ENCODE peak calls at places on chromosomes 2 and 18, in nine cellular contexts. One of them, this sample, is unnamed. For H3K4me1, the result is how much of the 10 kb centered on the place peaks cover.

GRCh38 chr2:74374509-74375205 is 5.5 kb downstream of the DCTN1 start:
- DNase-seq in GM23338: peak
- DNase-seq in mesendoderm: peak
- DNase-seq in HCT116: no peak
- DNase-seq in uterus: peak
- DNase-seq in transverse colon: peak
- DNase-seq in psoas muscle: peak
- DNase-seq in effector memory CD4-positive, alpha-beta T cell: no peak
- DNase-seq in small intestine: peak
- DNase-seq in this sample: no peak

GRCh38 chr2:127700527-127701192 is 637 bp upstream of the SFT2D3 start:
- DNase-seq in GM23338: peak
- DNase-seq in mesendoderm: peak
- DNase-seq in HCT116: peak
- DNase-seq in uterus: no peak
- DNase-seq in transverse colon: peak
- DNase-seq in psoas muscle: peak
- DNase-seq in effector memory CD4-positive, alpha-beta T cell: no peak
- DNase-seq in small intestine: peak
- DNase-seq in this sample: no peak

GRCh38 chr2:172698041-172698863 is 37.4 kb upstream of the RAPGEF4 start:
- DNase-seq in GM23338: no peak
- DNase-seq in mesendoderm: peak
- DNase-seq in HCT116: peak
- DNase-seq in uterus: no peak
- DNase-seq in transverse colon: no peak
- DNase-seq in psoas muscle: no peak
- DNase-seq in effector memory CD4-positive, alpha-beta T cell: no peak
- DNase-seq in small intestine: peak
- DNase-seq in this sample: no peak

GRCh38 chr18:54983041-54983686 is 23.9 kb upstream of the CCDC68 start:
- DNase-seq in GM23338: peak
- DNase-seq in mesendoderm: peak
- DNase-seq in HCT116: peak
- DNase-seq in uterus: no peak
- DNase-seq in transverse colon: no peak
- DNase-seq in psoas muscle: no peak
- DNase-seq in effector memory CD4-positive, alpha-beta T cell: no peak
- DNase-seq in small intestine: peak
- DNase-seq in this sample: no peak

GRCh38 chr18:34709631-34710429 is at the start of gene DTNA:
- DNase-seq in GM23338: peak
- DNase-seq in mesendoderm: peak
- DNase-seq in HCT116: no peak
- DNase-seq in uterus: no peak
- DNase-seq in transverse colon: no peak
- DNase-seq in psoas muscle: no peak
- DNase-seq in effector memory CD4-positive, alpha-beta T cell: no peak
- DNase-seq in small intestine: peak
- DNase-seq in this sample: no peak

GRCh38 chr2:175686002-175686401 is 316.1 kb downstream of the LNPK start:
- DNase-seq in GM23338: no peak
- DNase-seq in mesendoderm: no peak
- DNase-seq in HCT116: no peak
- DNase-seq in uterus: no peak
- DNase-seq in transverse colon: no peak
- DNase-seq in psoas muscle: no peak
- DNase-seq in effector memory CD4-positive, alpha-beta T cell: no peak
- DNase-seq in small intestine: no peak
- DNase-seq in this sample: no peak

GRCh38 chr2:200455958-200456421 is 53.9 kb downstream of the KCTD18 start:
- DNase-seq in GM23338: no peak
- DNase-seq in mesendoderm: no peak
- DNase-seq in HCT116: no peak
- DNase-seq in uterus: no peak
- DNase-seq in transverse colon: no peak
- DNase-seq in psoas muscle: no peak
- DNase-seq in effector memory CD4-positive, alpha-beta T cell: no peak
- DNase-seq in small intestine: no peak
- DNase-seq in this sample: no peak

GRCh38 chr2:33011941-33012340 is 65.2 kb downstream of the LTBP1 start:
- DNase-seq in GM23338: no peak
- DNase-seq in mesendoderm: peak
- DNase-seq in HCT116: no peak
- DNase-seq in uterus: no peak
- DNase-seq in transverse colon: no peak
- DNase-seq in psoas muscle: no peak
- DNase-seq in effector memory CD4-positive, alpha-beta T cell: no peak
- DNase-seq in small intestine: no peak
- DNase-seq in this sample: no peak

GRCh38 chr2:122868626-122869275 is 1113.3 kb downstream of the TSN start:
- DNase-seq in GM23338: no peak
- DNase-seq in mesendoderm: no peak
- DNase-seq in HCT116: no peak
- DNase-seq in uterus: no peak
- DNase-seq in transverse colon: no peak
- DNase-seq in psoas muscle: no peak
- DNase-seq in effector memory CD4-positive, alpha-beta T cell: no peak
- DNase-seq in small intestine: no peak
- DNase-seq in this sample: no peak

GRCh38 chr18:46148810-46149209 is 44.6 kb downstream of the HAUS1 start:
- DNase-seq in GM23338: peak
- DNase-seq in mesendoderm: peak
- DNase-seq in HCT116: no peak
- DNase-seq in uterus: peak
- DNase-seq in transverse colon: peak
- DNase-seq in psoas muscle: no peak
- DNase-seq in effector memory CD4-positive, alpha-beta T cell: peak
- DNase-seq in small intestine: peak
- DNase-seq in this sample: peak

GRCh38 chr2:62116983-62117382 is 78.9 kb upstream of the B3GNT2 start:
- DNase-seq in GM23338: no peak
- DNase-seq in mesendoderm: no peak
- DNase-seq in HCT116: no peak
- DNase-seq in uterus: no peak
- DNase-seq in transverse colon: no peak
- DNase-seq in psoas muscle: no peak
- DNase-seq in effector memory CD4-positive, alpha-beta T cell: no peak
- DNase-seq in small intestine: no peak
- DNase-seq in this sample: no peak

GRCh38 chr2:145411493-145411892 is 891.6 kb upstream of the ZEB2 start:
- DNase-seq in GM23338: no peak
- DNase-seq in mesendoderm: no peak
- DNase-seq in HCT116: no peak
- DNase-seq in uterus: no peak
- DNase-seq in transverse colon: no peak
- DNase-seq in psoas muscle: no peak
- DNase-seq in effector memory CD4-positive, alpha-beta T cell: no peak
- DNase-seq in small intestine: no peak
- DNase-seq in this sample: no peak

GRCh38 chr18:52152036-52152435 is 188.0 kb upstream of the DCC start:
- DNase-seq in GM23338: no peak
- DNase-seq in mesendoderm: no peak
- DNase-seq in HCT116: no peak
- DNase-seq in uterus: no peak
- DNase-seq in transverse colon: no peak
- DNase-seq in psoas muscle: no peak
- DNase-seq in effector memory CD4-positive, alpha-beta T cell: no peak
- DNase-seq in small intestine: no peak
- DNase-seq in this sample: no peak

GRCh38 chr2:78290581-78291214 is 734.8 kb upstream of the REG3G start:
- DNase-seq in GM23338: no peak
- DNase-seq in mesendoderm: no peak
- DNase-seq in HCT116: no peak
- DNase-seq in uterus: no peak
- DNase-seq in transverse colon: no peak
- DNase-seq in psoas muscle: no peak
- DNase-seq in effector memory CD4-positive, alpha-beta T cell: no peak
- DNase-seq in small intestine: no peak
- DNase-seq in this sample: no peak

GRCh38 chr2:240182476-240182875 is 42.0 kb upstream of the OTOS start:
- DNase-seq in GM23338: no peak
- DNase-seq in mesendoderm: no peak
- DNase-seq in HCT116: no peak
- DNase-seq in uterus: no peak
- DNase-seq in transverse colon: no peak
- DNase-seq in psoas muscle: no peak
- DNase-seq in effector memory CD4-positive, alpha-beta T cell: no peak
- DNase-seq in small intestine: no peak
- DNase-seq in this sample: no peak

GRCh38 chr2:121790276-121790956 is 35.0 kb downstream of the TSN start:
- DNase-seq in GM23338: peak
- DNase-seq in mesendoderm: peak
- DNase-seq in HCT116: peak
- DNase-seq in uterus: no peak
- DNase-seq in transverse colon: no peak
- DNase-seq in psoas muscle: no peak
- DNase-seq in effector memory CD4-positive, alpha-beta T cell: no peak
- DNase-seq in small intestine: no peak
- DNase-seq in this sample: no peak

GRCh38 chr2:21452678-21453077 is 328.9 kb downstream of the TDRD15 start:
- DNase-seq in GM23338: no peak
- DNase-seq in mesendoderm: peak
- DNase-seq in HCT116: no peak
- DNase-seq in uterus: no peak
- DNase-seq in transverse colon: no peak
- DNase-seq in psoas muscle: no peak
- DNase-seq in effector memory CD4-positive, alpha-beta T cell: no peak
- DNase-seq in small intestine: no peak
- DNase-seq in this sample: no peak

DNA sequence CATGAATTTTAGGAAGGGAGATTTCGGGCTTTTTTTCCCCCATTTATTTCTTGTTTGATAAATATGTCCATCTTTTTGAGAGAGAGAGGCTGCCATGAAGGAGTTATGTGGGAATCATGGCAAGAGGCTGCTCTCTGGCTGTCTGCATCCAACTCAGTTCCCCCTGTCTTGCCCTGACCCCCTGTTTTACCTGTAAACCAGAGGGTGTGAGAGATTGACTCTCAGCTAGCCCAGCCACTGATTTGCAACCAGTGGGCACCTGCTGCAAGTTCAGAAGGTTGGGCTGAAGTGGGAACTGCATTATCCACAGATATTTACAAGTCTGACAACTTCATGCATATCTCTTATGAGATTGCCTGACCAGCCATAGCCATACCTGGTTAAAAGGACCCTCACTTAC is 625.4 kb upstream of the FANCL start:
- DNase-seq in GM23338: no peak
- DNase-seq in mesendoderm: no peak
- DNase-seq in HCT116: no peak
- DNase-seq in uterus: no peak
- DNase-seq in transverse colon: no peak
- DNase-seq in psoas muscle: no peak
- DNase-seq in effector memory CD4-positive, alpha-beta T cell: no peak
- DNase-seq in small intestine: no peak
- DNase-seq in this sample: no peak
- H3K4me1 ChIP-seq in GM23338: under half
- H3K4me1 ChIP-seq in mesendoderm: under half
- H3K4me1 ChIP-seq in HCT116: under half
- H3K4me1 ChIP-seq in uterus: under half
- H3K4me1 ChIP-seq in transverse colon: under half
- H3K4me1 ChIP-seq in psoas muscle: under half
- H3K4me1 ChIP-seq in effector memory CD4-positive, alpha-beta T cell: under half
- H3K4me1 ChIP-seq in small intestine: under half
- H3K4me1 ChIP-seq in this sample: under half

DNA sequence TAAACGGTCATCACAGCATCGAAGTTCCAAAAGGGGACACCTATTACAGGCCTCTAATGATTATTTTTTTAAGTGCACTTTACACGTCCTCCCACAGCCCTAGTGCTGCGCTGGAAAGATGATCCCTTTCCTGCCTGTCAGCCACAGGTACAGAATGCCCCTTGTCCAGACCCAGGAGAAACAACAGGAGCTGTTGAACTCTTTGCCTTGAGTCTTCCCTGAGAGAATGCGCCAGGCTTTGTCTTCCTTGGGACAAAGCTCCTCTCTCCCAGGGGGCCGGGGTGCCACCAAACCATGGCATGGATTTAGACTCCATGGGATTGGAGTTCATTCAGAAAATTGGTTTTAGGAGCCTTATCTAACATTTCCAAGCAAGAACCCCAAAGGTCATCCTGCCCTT is 319.0 kb upstream of the SOX11 start:
- DNase-seq in GM23338: peak
- DNase-seq in mesendoderm: peak
- DNase-seq in HCT116: no peak
- DNase-seq in uterus: no peak
- DNase-seq in transverse colon: no peak
- DNase-seq in psoas muscle: no peak
- DNase-seq in effector memory CD4-positive, alpha-beta T cell: no peak
- DNase-seq in small intestine: no peak
- DNase-seq in this sample: no peak
- H3K27ac ChIP-seq in GM23338: peak
- H3K27ac ChIP-seq in mesendoderm: peak
- H3K27ac ChIP-seq in HCT116: no peak
- H3K27ac ChIP-seq in uterus: no peak
- H3K27ac ChIP-seq in transverse colon: no peak
- H3K27ac ChIP-seq in psoas muscle: no peak
- H3K27ac ChIP-seq in effector memory CD4-positive, alpha-beta T cell: no peak
- H3K27ac ChIP-seq in small intestine: no peak
- H3K27ac ChIP-seq in this sample: no peak

DNA sequence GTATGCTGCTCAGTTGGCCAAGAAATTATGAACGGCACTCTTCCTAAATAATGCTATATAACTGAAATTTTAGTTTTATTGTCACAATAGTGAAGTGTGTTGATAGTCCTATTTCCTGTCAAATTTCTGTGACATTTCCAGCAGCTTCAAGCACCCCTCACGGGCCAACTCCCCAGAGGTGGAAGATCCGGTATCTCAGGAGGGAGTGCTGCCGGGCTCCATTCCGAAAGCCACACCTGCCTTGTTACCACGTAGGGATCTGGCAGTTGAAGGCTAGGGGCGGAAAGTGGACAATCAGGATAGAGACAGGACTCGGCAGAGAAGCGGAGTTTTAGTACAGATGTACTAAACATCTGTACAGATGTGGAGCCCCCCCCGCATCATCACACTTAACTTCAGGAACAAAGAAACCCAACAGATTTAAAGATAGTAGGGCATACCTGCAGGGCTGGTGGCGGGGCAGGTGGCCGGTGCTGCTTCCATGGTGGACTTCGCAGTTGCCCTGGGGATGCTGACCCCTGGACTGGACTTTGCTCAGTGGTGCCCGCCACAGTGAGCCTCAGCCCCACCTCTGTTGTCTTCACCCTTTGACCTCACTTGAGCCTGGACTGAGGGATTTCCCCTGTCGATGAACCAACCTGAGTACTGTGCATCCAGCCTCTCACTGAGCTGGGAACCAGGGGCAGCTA is 22.3 kb downstream of the ASAP2 start:
- DNase-seq in GM23338: no peak
- DNase-seq in mesendoderm: no peak
- DNase-seq in HCT116: no peak
- DNase-seq in uterus: no peak
- DNase-seq in transverse colon: no peak
- DNase-seq in psoas muscle: no peak
- DNase-seq in effector memory CD4-positive, alpha-beta T cell: no peak
- DNase-seq in small intestine: no peak
- DNase-seq in this sample: no peak
- H3K4me1 ChIP-seq in GM23338: under half
- H3K4me1 ChIP-seq in mesendoderm: under half
- H3K4me1 ChIP-seq in HCT116: under half
- H3K4me1 ChIP-seq in uterus: under half
- H3K4me1 ChIP-seq in transverse colon: under half
- H3K4me1 ChIP-seq in psoas muscle: under half
- H3K4me1 ChIP-seq in effector memory CD4-positive, alpha-beta T cell: under half
- H3K4me1 ChIP-seq in small intestine: under half
- H3K4me1 ChIP-seq in this sample: under half

GRCh38 chr2:85988210-85988913 is 99.6 kb upstream of the ST3GAL5 start:
- DNase-seq in GM23338: no peak
- DNase-seq in mesendoderm: no peak
- DNase-seq in HCT116: no peak
- DNase-seq in uterus: peak
- DNase-seq in transverse colon: no peak
- DNase-seq in psoas muscle: no peak
- DNase-seq in effector memory CD4-positive, alpha-beta T cell: no peak
- DNase-seq in small intestine: no peak
- DNase-seq in this sample: no peak
- H3K27ac ChIP-seq in GM23338: no peak
- H3K27ac ChIP-seq in mesendoderm: no peak
- H3K27ac ChIP-seq in HCT116: no peak
- H3K27ac ChIP-seq in uterus: peak
- H3K27ac ChIP-seq in transverse colon: peak
- H3K27ac ChIP-seq in psoas muscle: peak
- H3K27ac ChIP-seq in effector memory CD4-positive, alpha-beta T cell: no peak
- H3K27ac ChIP-seq in small intestine: no peak
- H3K27ac ChIP-seq in this sample: no peak

This sample was measured in CD8-positive, alpha-beta T cell.